ENCODE peak calls at places on chromosome 22, in five cellular contexts. B, D, C, A and G are unnamed samples. For H3K4me1 and H3K9me3, the result is how much of the 10 kb centered on the place peaks cover.

GRCh38 chr22:17638182-17638431 is 450 bp upstream of the BCL2L13 start:
- DNase-seq in D (no peak), A (no peak), B (peak), C (no peak), G (no peak)

GRCh38 chr22:32144875-32145274 is 14.2 kb downstream of the C22orf42 start:
- DNase-seq in C (no peak), D (no peak), A (no peak), B (no peak), G (no peak)

GRCh38 chr22:27115816-27116256 is 458.4 kb downstream of the MIAT start:
- DNase-seq in C (no peak), A (no peak), B (no peak), D (peak), G (no peak)

GRCh38 chr22:26446808-26447515 is 17.9 kb downstream of the ASPHD2 start:
- DNase-seq in A (no peak), D (no peak), B (no peak), C (no peak), G (no peak)

GRCh38 chr22:21564411-21564810 is 3.1 kb upstream of the UBE2L3 start:
- DNase-seq in C (no peak), A (no peak), B (no peak), D (no peak), G (no peak)

GRCh38 chr22:41608386-41608785 is 12.5 kb downstream of the DESI1 start:
- DNase-seq in C (no peak), B (peak), A (no peak), D (no peak), G (no peak)

GRCh38 chr22:30483169-30483568 is 11.4 kb upstream of the SEC14L3 start:
- DNase-seq in A (no peak), D (no peak), C (no peak), B (no peak), G (no peak)

GRCh38 chr22:42431401-42432019 is 693 bp downstream of the NFAM1 start:
- DNase-seq in D (no peak), C (no peak), B (no peak), A (no peak), G (no peak)

GRCh38 chr22:45673482-45674175 is 2.0 kb downstream of the ATXN10 start:
- DNase-seq in B (no peak), C (no peak), D (no peak), A (no peak), G (no peak)

GRCh38 chr22:23242473-23243001 is 62.2 kb downstream of the BCR start:
- DNase-seq in C (peak), B (no peak), D (no peak), A (peak), G (no peak)

GRCh38 chr22:26581769-26582168 is 8.2 kb downstream of the TPST2 start:
- DNase-seq in B (peak), A (no peak), C (no peak), D (no peak), G (no peak)

GRCh38 chr22:31627223-31627731 is 34.7 kb downstream of the PISD start:
- DNase-seq in A (no peak), C (no peak), B (peak), D (no peak), G (no peak)

GRCh38 chr22:40414838-40415505 is 44.6 kb downstream of the SGSM3 start:
- DNase-seq in B (peak), C (no peak), D (no peak), A (no peak), G (peak)

GRCh38 chr22:44724416-44724815 is 22.4 kb downstream of the PRR5 start:
- DNase-seq in C (no peak), D (no peak), A (no peak), B (no peak), G (no peak)

GRCh38 chr22:50060441-50061140 is 2.5 kb upstream of the TTLL8 start:
- DNase-seq in D (peak), C (no peak), B (no peak), A (peak), G (no peak)

GRCh38 chr22:44941176-44941575 is 68.6 kb downstream of the PHF21B start:
- DNase-seq in D (no peak), B (no peak), A (peak), C (peak), G (no peak)

GRCh38 chr22:42959472-42960145 is 55.3 kb downstream of the PACSIN2 start:
- DNase-seq in D (peak), B (no peak), C (no peak), A (no peak), G (no peak)

GRCh38 chr22:27755521-27756211 is 45.9 kb downstream of the MN1 start:
- DNase-seq in D (no peak), B (no peak), A (no peak), C (no peak), G (peak)

GRCh38 chr22:43841742-43842141 is 20.6 kb downstream of the SULT4A1 start:
- DNase-seq in C (no peak), D (no peak), B (no peak), A (peak), G (no peak)

GRCh38 chr22:30250713-30251267 is 4.2 kb upstream of the LIF start:
- DNase-seq in D (no peak), B (no peak), A (no peak), C (no peak), G (no peak)

GRCh38 chr22:31646186-31647019 is 15.6 kb downstream of the PISD start:
- DNase-seq in B (no peak), C (no peak), D (no peak), A (no peak), G (no peak)

GRCh38 chr22:36806824-36807223 is 10.0 kb downstream of the PVALB start:
- DNase-seq in B (no peak), C (no peak), D (no peak), A (no peak), G (no peak)

GRCh38 chr22:29459773-29460172 is 20.2 kb upstream of the NEFH start:
- DNase-seq in A (no peak), C (peak), B (no peak), D (no peak), G (no peak)

GRCh38 chr22:50507991-50508884 is at the start of gene NCAPH2:
- DNase-seq in A (peak), C (peak), B (peak), D (peak), G (peak)

GRCh38 chr22:31436132-31436531 is 36.7 kb downstream of the DRG1 start:
- DNase-seq in B (no peak), C (no peak), D (no peak), A (no peak), G (no peak)

GRCh38 chr22:46148885-46149492 is 1.3 kb upstream of the PPARA start:
- DNase-seq in A (no peak), D (peak), B (no peak), C (no peak), G (no peak)

GRCh38 chr22:25745341-25746011 is 3.5 kb downstream of the MYO18B start:
- DNase-seq in B (no peak), D (no peak), C (no peak), A (no peak), G (no peak)

GRCh38 chr22:29095459-29095858 is 22.6 kb downstream of the KREMEN1 start:
- DNase-seq in B (no peak), D (no peak), C (no peak), A (no peak), G (no peak)

GRCh38 chr22:49925525-49926128 is 7.2 kb downstream of the CRELD2 start:
- DNase-seq in A (peak), D (no peak), B (peak), C (no peak), G (no peak)

GRCh38 chr22:50315289-50316113 is 8.1 kb upstream of the PLXNB2 start:
- DNase-seq in A (peak), B (no peak), C (no peak), D (no peak), G (no peak)

GRCh38 chr22:28911777-28912669 is 28.7 kb downstream of the ZNRF3 start:
- DNase-seq in B (no peak), A (no peak), D (no peak), C (no peak), G (no peak)

GRCh38 chr22:44133161-44133560 is 47.6 kb upstream of the PARVG start:
- DNase-seq in B (no peak), C (no peak), A (no peak), D (no peak), G (no peak)

GRCh38 chr22:36510966-36511881 is 4.4 kb upstream of the FOXRED2 start:
- DNase-seq in A (no peak), D (no peak), C (peak), B (no peak), G (no peak)

GRCh38 chr22:23233084-23233501 is 52.8 kb downstream of the BCR start:
- DNase-seq in B (no peak), C (no peak), D (no peak), A (peak), G (no peak)

GRCh38 chr22:40592352-40593113 is 44.0 kb downstream of the MRTFA start:
- DNase-seq in A (no peak), C (no peak), D (no peak), B (no peak), G (no peak)

GRCh38 chr22:35457729-35458546 is 58.0 kb downstream of the MCM5 start:
- DNase-seq in A (no peak), D (no peak), B (no peak), C (no peak), G (no peak)

GRCh38 chr22:35459423-35459894 is 59.5 kb downstream of the MCM5 start:
- DNase-seq in A (no peak), D (no peak), B (no peak), C (no peak), G (no peak)

GRCh38 chr22:35460678-35461077 is 60.7 kb downstream of the MCM5 start:
- DNase-seq in C (no peak), A (no peak), B (no peak), D (no peak), G (no peak)

GRCh38 chr22:35456757-35457156 is 56.8 kb downstream of the MCM5 start:
- DNase-seq in B (no peak), A (no peak), D (no peak), C (no peak), G (no peak)

DNA sequence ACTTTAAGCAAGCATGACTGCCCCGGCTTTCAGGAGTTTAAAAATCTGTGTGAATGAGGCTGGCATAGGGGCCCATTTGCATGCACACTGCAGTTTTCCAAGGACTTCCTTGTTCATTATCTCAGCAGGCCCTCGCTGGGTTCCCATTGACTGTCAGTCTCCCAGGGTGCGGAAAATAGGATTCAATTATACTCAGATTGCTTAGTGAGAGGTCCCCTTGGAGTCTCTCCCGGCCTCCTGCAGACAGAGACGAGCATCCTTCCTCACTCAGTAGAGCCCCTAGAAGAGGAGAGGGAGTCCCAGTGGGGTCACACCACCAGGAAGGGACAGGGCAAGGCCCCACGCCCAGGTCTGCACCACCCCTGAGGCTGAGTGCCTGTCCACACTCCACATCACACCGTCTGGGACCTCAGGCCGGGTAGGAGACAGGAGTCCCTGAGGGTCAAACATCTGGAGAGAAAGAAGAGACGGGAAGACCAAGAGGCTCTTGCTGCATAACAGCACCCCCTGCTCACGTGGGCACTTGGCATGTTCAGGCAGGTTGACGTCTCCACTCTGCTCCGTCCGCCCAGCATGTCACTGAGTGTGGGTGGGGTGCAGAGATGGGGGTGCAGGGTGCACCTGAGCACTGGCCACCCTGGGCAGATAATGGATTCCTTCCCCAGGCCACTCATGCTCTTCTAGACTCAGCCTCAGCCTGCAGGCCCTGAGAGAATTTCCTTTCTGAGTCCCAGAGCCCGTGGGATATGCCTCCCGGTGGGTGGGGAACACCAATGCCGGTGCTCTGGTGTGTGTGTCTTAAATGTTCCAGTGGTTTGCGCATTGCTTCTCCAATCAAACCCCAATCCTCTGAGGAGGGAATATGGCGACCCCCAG is 58.8 kb downstream of the MCM5 start:
- DNase-seq in B (no peak), D (no peak), C (peak), A (no peak), G (no peak)
- H3K4me1 ChIP-seq in B (under half), D (under half), C (under half), A (under half), G (under half)

GRCh38 chr22:24543068-24543675 is 11.8 kb downstream of the GUCD1 start:
- DNase-seq in C (no peak), A (no peak), B (no peak), D (no peak), G (no peak)
- TF ChIP-seq CTCF in C (no peak), A (no peak), B (no peak), D (no peak), G (no peak)

DNA sequence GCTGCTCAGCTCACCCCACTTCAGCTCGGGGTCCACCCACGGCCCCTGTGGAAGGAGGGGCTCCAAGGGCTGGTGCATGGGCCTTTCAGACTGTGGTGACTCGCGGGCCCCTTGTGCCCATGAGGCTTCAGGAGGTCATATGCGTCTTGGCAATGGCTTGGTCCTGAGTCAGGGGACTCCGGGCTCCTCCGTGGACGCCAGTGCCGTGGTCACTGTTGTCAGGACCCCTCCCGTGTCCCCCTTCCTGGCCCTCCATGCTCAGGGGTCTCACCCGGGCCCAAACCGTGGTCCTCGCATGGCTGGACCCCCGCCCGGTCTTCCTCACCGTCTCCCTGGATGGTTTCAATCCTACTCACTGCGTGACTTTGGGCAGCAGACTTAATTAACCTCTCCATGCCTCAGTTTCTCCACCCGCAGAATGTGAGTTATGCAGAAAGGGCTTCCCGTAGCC is 436.4 kb downstream of the TBC1D22A start:
- DNase-seq in D (no peak), A (no peak), C (no peak), B (peak), G (no peak)
- H3K9me3 ChIP-seq in D (under half), A (under half), C (under half), B (under half), G (under half)

DNA sequence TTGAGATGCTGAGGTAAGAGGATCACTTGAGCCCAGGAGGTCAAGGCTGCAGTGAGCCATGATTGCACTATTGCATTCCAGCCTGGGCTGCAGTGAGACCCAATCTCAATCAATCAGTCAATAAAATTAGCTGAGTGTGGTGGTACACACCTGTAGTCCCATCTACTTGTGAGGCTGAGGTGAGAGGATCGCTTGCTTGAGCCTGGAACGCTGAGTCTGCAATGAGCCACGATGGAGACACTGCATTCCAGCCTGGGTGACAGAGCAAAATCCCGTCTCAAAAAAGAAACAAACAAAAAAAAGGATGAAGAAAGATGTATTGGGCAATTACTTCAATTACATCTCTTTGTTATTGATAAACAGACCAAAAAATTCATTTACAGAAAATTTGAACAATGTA is 54.5 kb downstream of the MED15 start:
- DNase-seq in D (no peak), B (no peak), A (no peak), C (no peak), G (no peak)
- H3K4me1 ChIP-seq in D (under half), B (under half), A (under half), C (under half), G (under half)

DNA sequence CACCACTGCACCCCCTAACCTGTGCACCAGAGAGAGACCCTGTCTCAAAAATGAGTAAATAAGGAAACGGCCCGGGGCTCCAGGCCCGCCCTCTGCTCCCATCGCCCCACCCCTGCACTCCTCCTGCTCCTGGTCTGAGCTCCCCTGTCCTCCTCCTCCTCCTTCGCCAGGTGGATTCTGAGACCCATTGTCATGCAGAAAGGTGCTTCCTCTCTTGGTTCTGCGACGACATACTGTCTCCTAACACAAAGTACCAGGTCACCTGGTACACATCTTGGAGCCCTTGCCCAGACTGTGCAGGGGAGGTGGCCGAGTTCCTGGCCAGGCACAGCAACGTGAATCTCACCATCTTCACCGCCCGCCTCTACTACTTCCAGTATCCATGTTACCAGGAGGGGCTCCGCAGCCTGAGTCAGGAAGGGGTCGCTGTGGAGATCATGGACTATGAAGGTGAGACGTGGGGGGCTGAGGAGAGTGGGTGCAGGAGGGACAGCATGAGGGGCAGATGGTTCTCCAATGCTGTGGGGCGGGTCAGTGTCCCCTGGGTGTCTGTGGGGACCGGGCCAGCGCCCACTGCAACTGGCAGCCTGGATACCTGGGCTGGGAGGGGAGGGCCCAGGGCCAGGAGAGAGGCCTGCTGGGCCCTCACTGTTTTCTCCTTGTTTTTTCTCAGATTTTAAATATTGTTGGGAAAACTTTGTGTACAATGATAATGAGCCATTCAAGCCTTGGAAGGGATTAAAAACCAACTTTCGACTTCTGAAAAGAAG is 3.1 kb upstream of the APOBEC3D start:
- DNase-seq in C (no peak), D (no peak), A (no peak), B (no peak), G (no peak)
- TF ChIP-seq CTCF in C (peak), D (no peak), A (no peak), B (no peak), G (no peak)

GRCh38 chr22:48696371-48696770 is 1131.3 kb downstream of the BRD1 start:
- DNase-seq in B (no peak), A (no peak), D (no peak), C (no peak), G (peak)
- H3K9me3 ChIP-seq in B (under half), A (under half), D (under half), C (under half), G (under half)